ENCODE peak calls at places on chromosome 16, in eight cellular contexts. L is M059J; X is fibroblast of lung; F is central memory CD4-positive, alpha-beta T cell; U is Caco-2; P is WTC11; N is cardiac muscle cell; G is substantia nigra. O is an unnamed sample.

GRCh38 chr16:17194190-17194780 is 276.5 kb downstream of the XYLT1 start:
- DNase-seq in P (peak), X (peak), G (peak), U (peak), F (peak), L (no peak), N (peak), O (peak)

GRCh38 chr16:71885261-71885650 is 1.3 kb upstream of the ZNF821 start:
- DNase-seq in N (no peak), P (no peak), X (no peak), G (no peak), U (no peak), F (no peak), L (no peak), O (no peak)

GRCh38 chr16:81601601-81602251 is 157.1 kb downstream of the CMIP start:
- DNase-seq in U (no peak), N (no peak), L (no peak), F (no peak), G (no peak), X (peak), P (no peak), O (no peak)

GRCh38 chr16:23148513-23149266 is 562 bp downstream of the USP31 start:
- DNase-seq in F (peak), U (peak), P (peak), L (peak), X (peak), G (peak), N (peak), O (peak)

GRCh38 chr16:66524601-66525164 is 25.2 kb downstream of the TK2 start:
- DNase-seq in N (no peak), G (no peak), X (no peak), L (no peak), U (no peak), P (no peak), F (no peak), O (no peak)

GRCh38 chr16:1332618-1333148 is 762 bp upstream of the BAIAP3 start:
- DNase-seq in L (no peak), U (no peak), N (no peak), F (no peak), X (no peak), P (no peak), G (no peak), O (no peak)

GRCh38 chr16:55294947-55295346 is 29.1 kb upstream of the IRX6 start:
- DNase-seq in N (peak), X (no peak), F (no peak), U (no peak), L (peak), P (no peak), G (no peak), O (no peak)

GRCh38 chr16:84600343-84601229 is 17.3 kb downstream of the COTL1 start:
- DNase-seq in N (no peak), U (no peak), L (no peak), G (no peak), P (no peak), F (peak), X (peak), O (no peak)